ENCODE peak calls at places on chromosomes 16 and 17, in four cellular contexts. One of them, this sample, is unnamed.

GRCh38 chr16:69818811-69819587 is 56.9 kb downstream of the WWP2 start:
- DNase-seq in HEK293T: no peak
- DNase-seq in upper lobe of right lung: no peak
- DNase-seq in CD8-positive, alpha-beta memory T cell: no peak
- DNase-seq in this sample: no peak

GRCh38 chr16:84585886-84586285 is 32.0 kb downstream of the COTL1 start:
- DNase-seq in HEK293T: peak; percentile 53
- DNase-seq in upper lobe of right lung: no peak
- DNase-seq in CD8-positive, alpha-beta memory T cell: peak; percentile 42
- DNase-seq in this sample: peak; percentile 24

GRCh38 chr17:4124994-4125393 is 17.8 kb downstream of the ZZEF1 start:
- DNase-seq in HEK293T: no peak
- DNase-seq in upper lobe of right lung: no peak
- DNase-seq in CD8-positive, alpha-beta memory T cell: no peak
- DNase-seq in this sample: no peak

GRCh38 chr17:78817123-78817522 is 23.5 kb downstream of the USP36 start:
- DNase-seq in HEK293T: no peak
- DNase-seq in upper lobe of right lung: no peak
- DNase-seq in CD8-positive, alpha-beta memory T cell: peak; percentile 89
- DNase-seq in this sample: no peak

GRCh38 chr17:82493517-82493840 is 26.1 kb upstream of the FOXK2 start:
- DNase-seq in HEK293T: no peak
- DNase-seq in upper lobe of right lung: no peak
- DNase-seq in CD8-positive, alpha-beta memory T cell: no peak
- DNase-seq in this sample: no peak

GRCh38 chr16:76386784-76387183 is 109.6 kb downstream of the CNTNAP4 start:
- DNase-seq in HEK293T: no peak
- DNase-seq in upper lobe of right lung: no peak
- DNase-seq in CD8-positive, alpha-beta memory T cell: no peak
- DNase-seq in this sample: peak; percentile 38

GRCh38 chr17:29368926-29369325 is 21.2 kb upstream of the TAOK1 start:
- DNase-seq in HEK293T: no peak
- DNase-seq in upper lobe of right lung: no peak
- DNase-seq in CD8-positive, alpha-beta memory T cell: no peak
- DNase-seq in this sample: no peak

GRCh38 chr16:24936151-24936550 is 79.0 kb downstream of the ARHGAP17 start:
- DNase-seq in HEK293T: no peak
- DNase-seq in upper lobe of right lung: no peak
- DNase-seq in CD8-positive, alpha-beta memory T cell: no peak
- DNase-seq in this sample: no peak

GRCh38 chr16:1691276-1691675 is 13.2 kb downstream of the JPT2 start:
- DNase-seq in HEK293T: no peak
- DNase-seq in upper lobe of right lung: no peak
- DNase-seq in CD8-positive, alpha-beta memory T cell: no peak
- DNase-seq in this sample: no peak

GRCh38 chr16:4327782-4328579 is 12.1 kb downstream of the GLIS2 start:
- DNase-seq in HEK293T: no peak
- DNase-seq in upper lobe of right lung: peak; percentile 90
- DNase-seq in CD8-positive, alpha-beta memory T cell: peak; percentile 66
- DNase-seq in this sample: peak; percentile 38

GRCh38 chr17:27506348-27507218 is 50.3 kb downstream of the KSR1 start:
- DNase-seq in HEK293T: no peak
- DNase-seq in upper lobe of right lung: no peak
- DNase-seq in CD8-positive, alpha-beta memory T cell: no peak
- DNase-seq in this sample: no peak

GRCh38 chr17:77352996-77353395 is 212.2 kb downstream of the SEC14L1 start:
- DNase-seq in HEK293T: peak; percentile 3
- DNase-seq in upper lobe of right lung: no peak
- DNase-seq in CD8-positive, alpha-beta memory T cell: peak; percentile 36
- DNase-seq in this sample: no peak

GRCh38 chr16:83967838-83968482 is at the start of gene NECAB2:
- DNase-seq in HEK293T: peak; percentile 81
- DNase-seq in upper lobe of right lung: no peak
- DNase-seq in CD8-positive, alpha-beta memory T cell: peak; percentile 17
- DNase-seq in this sample: no peak

GRCh38 chr16:11016993-11017392 is 72.6 kb downstream of the CLEC16A start:
- DNase-seq in HEK293T: no peak
- DNase-seq in upper lobe of right lung: peak; percentile 73
- DNase-seq in CD8-positive, alpha-beta memory T cell: no peak
- DNase-seq in this sample: peak; percentile 66

GRCh38 chr17:17204041-17204591 is 2.0 kb downstream of the PLD6 start:
- DNase-seq in HEK293T: no peak
- DNase-seq in upper lobe of right lung: no peak
- DNase-seq in CD8-positive, alpha-beta memory T cell: no peak
- DNase-seq in this sample: no peak

GRCh38 chr17:29760771-29761682 is 138.3 kb upstream of the CORO6 start:
- DNase-seq in HEK293T: peak; percentile 64
- DNase-seq in upper lobe of right lung: peak; percentile 95
- DNase-seq in CD8-positive, alpha-beta memory T cell: peak; percentile 92
- DNase-seq in this sample: peak; percentile 81

GRCh38 chr16:50276128-50276444 is 9.7 kb downstream of the ADCY7 start:
- DNase-seq in HEK293T: no peak
- DNase-seq in upper lobe of right lung: peak; percentile 55
- DNase-seq in CD8-positive, alpha-beta memory T cell: peak; percentile 29
- DNase-seq in this sample: no peak

GRCh38 chr17:81488276-81488860 is 24.2 kb downstream of the ACTG1 start:
- DNase-seq in HEK293T: no peak
- DNase-seq in upper lobe of right lung: no peak
- DNase-seq in CD8-positive, alpha-beta memory T cell: no peak
- DNase-seq in this sample: no peak

GRCh38 chr16:25257956-25258855 is 561 bp upstream of the ZKSCAN2 start:
- DNase-seq in HEK293T: peak; percentile 66
- DNase-seq in upper lobe of right lung: peak; percentile 93
- DNase-seq in CD8-positive, alpha-beta memory T cell: peak; percentile 83
- DNase-seq in this sample: peak; percentile 68

GRCh38 chr17:17350491-17351355 is 47.5 kb downstream of the NT5M start:
- DNase-seq in HEK293T: no peak
- DNase-seq in upper lobe of right lung: peak; percentile 60
- DNase-seq in CD8-positive, alpha-beta memory T cell: no peak
- DNase-seq in this sample: no peak

GRCh38 chr16:55036371-55036821 is 105.7 kb downstream of the IRX5 start:
- DNase-seq in HEK293T: no peak
- DNase-seq in upper lobe of right lung: no peak
- DNase-seq in CD8-positive, alpha-beta memory T cell: no peak
- DNase-seq in this sample: no peak

GRCh38 chr17:82909322-82909904 is 69.6 kb upstream of the ZNF750 start:
- DNase-seq in HEK293T: no peak
- DNase-seq in upper lobe of right lung: no peak
- DNase-seq in CD8-positive, alpha-beta memory T cell: peak; percentile 66
- DNase-seq in this sample: no peak

GRCh38 chr16:29837833-29838232 is 17.6 kb downstream of the MVP start:
- DNase-seq in HEK293T: no peak
- DNase-seq in upper lobe of right lung: no peak
- DNase-seq in CD8-positive, alpha-beta memory T cell: no peak
- DNase-seq in this sample: no peak

GRCh38 chr17:1557355-1558095 is 5.1 kb downstream of the PITPNA start:
- DNase-seq in HEK293T: no peak
- DNase-seq in upper lobe of right lung: no peak
- DNase-seq in CD8-positive, alpha-beta memory T cell: no peak
- DNase-seq in this sample: no peak

GRCh38 chr17:48335858-48336500 is 94.0 kb downstream of the SKAP1 start:
- DNase-seq in HEK293T: peak; percentile 17
- DNase-seq in upper lobe of right lung: no peak
- DNase-seq in CD8-positive, alpha-beta memory T cell: no peak
- DNase-seq in this sample: peak; percentile 52

GRCh38 chr17:74396567-74396966 is 29.3 kb downstream of the GPR142 start:
- DNase-seq in HEK293T: no peak
- DNase-seq in upper lobe of right lung: no peak
- DNase-seq in CD8-positive, alpha-beta memory T cell: no peak
- DNase-seq in this sample: no peak

GRCh38 chr17:46782250-46782953 is 36.1 kb downstream of the WNT3 start:
- DNase-seq in HEK293T: peak; percentile 63
- DNase-seq in upper lobe of right lung: peak; percentile 79
- DNase-seq in CD8-positive, alpha-beta memory T cell: no peak
- DNase-seq in this sample: no peak

GRCh38 chr16:57534881-57535658 is 1.3 kb downstream of the CCDC102A start:
- DNase-seq in HEK293T: peak; percentile 9
- DNase-seq in upper lobe of right lung: peak; percentile 62
- DNase-seq in CD8-positive, alpha-beta memory T cell: peak; percentile 52
- DNase-seq in this sample: no peak

GRCh38 chr16:88783391-88784073 is 1.5 kb downstream of the PIEZO1 start:
- DNase-seq in HEK293T: no peak
- DNase-seq in upper lobe of right lung: peak; percentile 66
- DNase-seq in CD8-positive, alpha-beta memory T cell: no peak
- DNase-seq in this sample: no peak

GRCh38 chr16:81480856-81481821 is 36.5 kb downstream of the CMIP start:
- DNase-seq in HEK293T: no peak
- DNase-seq in upper lobe of right lung: peak; percentile 83
- DNase-seq in CD8-positive, alpha-beta memory T cell: no peak
- DNase-seq in this sample: no peak

GRCh38 chr17:63925615-63926014 is 6.5 kb downstream of the CD79B start:
- DNase-seq in HEK293T: no peak
- DNase-seq in upper lobe of right lung: no peak
- DNase-seq in CD8-positive, alpha-beta memory T cell: peak; percentile 38
- DNase-seq in this sample: no peak

GRCh38 chr17:80647746-80648145 is 103.1 kb downstream of the RPTOR start:
- DNase-seq in HEK293T: no peak
- DNase-seq in upper lobe of right lung: no peak
- DNase-seq in CD8-positive, alpha-beta memory T cell: no peak
- DNase-seq in this sample: no peak

GRCh38 chr17:6660765-6661463 is 9.4 kb downstream of the C17orf100 start:
- DNase-seq in HEK293T: no peak
- DNase-seq in upper lobe of right lung: no peak
- DNase-seq in CD8-positive, alpha-beta memory T cell: no peak
- DNase-seq in this sample: no peak

GRCh38 chr16:22325598-22326368 is 28.6 kb downstream of the POLR3E start:
- DNase-seq in HEK293T: no peak
- DNase-seq in upper lobe of right lung: peak; percentile 52
- DNase-seq in CD8-positive, alpha-beta memory T cell: no peak
- DNase-seq in this sample: no peak

GRCh38 chr17:74690409-74690825 is 22.3 kb downstream of the CD300LF start:
- DNase-seq in HEK293T: no peak
- DNase-seq in upper lobe of right lung: no peak
- DNase-seq in CD8-positive, alpha-beta memory T cell: no peak
- DNase-seq in this sample: no peak

This sample was measured in foreskin melanocyte.